ENCODE peak calls at places on chromosomes 13 and 19, in nine cellular contexts. X is ELF-1; W is HEK293T; A is HepG2; G is NCI-H774; S is stimulated activated CD4-positive, alpha-beta T cell treated with anti-CD3 and anti-CD28 coated beads, Interleukin-1b, Interleukin-23, amount 100 ng/mL, for 48 hours; R is SHP77; I is NCI-H748 treated with DMSO at 0.1 percent for 48 hours; J is HFF-Myc. P is an unnamed sample.

GRCh38 chr19:24053601-24054000 is 33.4 kb upstream of the ZNF254 start:
- DNase-seq in S (no peak), A (no peak), G (no peak), R (no peak), X (no peak), J (no peak), I (no peak), W (no peak), P (no peak)

GRCh38 chr13:44573790-44574465 is 2.2 kb downstream of the TSC22D1 start:
- DNase-seq in W (peak), R (no peak), G (no peak), A (peak), I (no peak), S (no peak), J (peak), X (peak), P (peak)

GRCh38 chr19:2034729-2035589 is 16.1 kb downstream of the MKNK2 start:
- DNase-seq in I (no peak), S (peak), X (peak), R (peak), G (peak), W (peak), J (no peak), A (no peak), P (no peak)

GRCh38 chr19:40358773-40359172 is 10.3 kb downstream of the PLD3 start:
- DNase-seq in I (no peak), R (no peak), X (no peak), A (no peak), W (no peak), G (no peak), S (no peak), J (no peak), P (no peak)

GRCh38 chr13:40176242-40176641 is 490.2 kb downstream of the FOXO1 start:
- DNase-seq in R (no peak), G (no peak), W (no peak), J (no peak), A (no peak), X (no peak), S (no peak), I (no peak), P (no peak)

GRCh38 chr13:87975035-87975434 is 303.9 kb downstream of the SLITRK5 start:
- DNase-seq in S (no peak), A (no peak), G (no peak), J (no peak), R (no peak), X (no peak), W (no peak), I (no peak), P (no peak)

GRCh38 chr19:55504252-55504603 is 16.0 kb downstream of the SSC5D start:
- DNase-seq in G (no peak), X (no peak), R (no peak), W (no peak), I (no peak), J (no peak), A (no peak), S (no peak), P (no peak)

GRCh38 chr13:83666126-83666525 is 216.1 kb downstream of the SLITRK1 start:
- DNase-seq in J (peak), G (no peak), I (no peak), A (no peak), S (no peak), X (no peak), W (no peak), R (no peak), P (peak)

GRCh38 chr19:3970313-3970807 is 539 bp downstream of the DAPK3 start:
- DNase-seq in W (no peak), X (no peak), G (no peak), J (no peak), A (no peak), S (no peak), I (no peak), R (no peak), P (no peak)

GRCh38 chr19:5080030-5080644 is 111.2 kb downstream of the KDM4B start:
- DNase-seq in S (no peak), J (no peak), A (no peak), I (no peak), X (no peak), W (no peak), G (no peak), R (peak), P (no peak)

GRCh38 chr13:95247857-95248256 is 53.4 kb downstream of the ABCC4 start:
- DNase-seq in I (no peak), X (no peak), R (no peak), W (no peak), J (no peak), G (no peak), S (no peak), A (no peak), P (no peak)

GRCh38 chr13:49240017-49240416 is 7.7 kb upstream of the CDADC1 start:
- DNase-seq in X (no peak), S (peak), J (no peak), A (peak), I (no peak), W (peak), G (peak), R (peak), P (peak)

GRCh38 chr13:29730253-29730652 is 120.2 kb downstream of the UBL3 start:
- DNase-seq in J (no peak), W (no peak), G (no peak), S (no peak), I (no peak), R (no peak), A (no peak), X (no peak), P (no peak)

GRCh38 chr13:22130254-22130653 is 459.4 kb downstream of the FGF9 start:
- DNase-seq in W (no peak), G (no peak), J (no peak), I (no peak), S (no peak), X (no peak), R (no peak), A (no peak), P (no peak)

GRCh38 chr19:289651-290538 is 1.3 kb downstream of the PLPP2 start:
- DNase-seq in S (peak), X (peak), A (peak), I (peak), R (peak), J (peak), W (no peak), G (peak), P (peak)

GRCh38 chr13:51585696-51586095 is 1.4 kb downstream of the WDFY2 start:
- DNase-seq in S (peak), G (no peak), J (no peak), W (no peak), R (no peak), X (no peak), I (peak), A (no peak), P (peak)

GRCh38 chr19:42466521-42467436 is 24.0 kb upstream of the CXCL17 start:
- DNase-seq in I (no peak), G (no peak), R (no peak), X (no peak), A (no peak), J (no peak), W (no peak), S (no peak), P (no peak)

GRCh38 chr13:23183292-23183691 is 2.5 kb downstream of the SGCG start:
- DNase-seq in X (no peak), S (no peak), I (no peak), J (no peak), G (no peak), R (no peak), A (no peak), W (no peak), P (no peak)

GRCh38 chr19:54570316-54570715 is 3.3 kb upstream of the LILRA2 start:
- DNase-seq in J (no peak), A (no peak), W (no peak), X (no peak), I (no peak), G (no peak), R (no peak), S (no peak), P (no peak)

GRCh38 chr13:44155422-44156293 is 218.0 kb upstream of the SERP2 start:
- DNase-seq in W (peak), S (no peak), G (no peak), X (peak), A (no peak), J (no peak), R (peak), I (no peak), P (peak)

GRCh38 chr13:36746051-36746450 is 72.2 kb downstream of the SERTM1 start:
- DNase-seq in A (no peak), G (no peak), S (no peak), J (no peak), R (no peak), I (no peak), W (no peak), X (no peak), P (no peak)

GRCh38 chr19:16607819-16608218 is 20.2 kb downstream of the MED26 start:
- DNase-seq in I (no peak), J (no peak), W (no peak), A (no peak), R (no peak), S (no peak), X (no peak), G (no peak), P (no peak)

GRCh38 chr13:29707876-29708543 is 112.5 kb upstream of the SLC7A1 start:
- DNase-seq in W (peak), I (peak), S (peak), G (no peak), A (peak), J (peak), R (peak), X (peak), P (peak)

GRCh38 chr19:53808710-53809125 is 15.4 kb downstream of the NLRP12 start:
- DNase-seq in W (peak), R (peak), X (peak), S (no peak), A (peak), I (peak), J (peak), G (no peak), P (peak)

GRCh38 chr13:45416521-45417125 is 1.6 kb downstream of the SLC25A30 start:
- DNase-seq in R (no peak), S (no peak), I (peak), G (peak), J (no peak), A (no peak), X (no peak), W (no peak), P (no peak)

GRCh38 chr13:103663996-103664395 is 597.8 kb upstream of the SLC10A2 start:
- DNase-seq in W (no peak), S (no peak), J (no peak), I (no peak), A (no peak), X (no peak), R (no peak), G (no peak), P (no peak)